ENCODE peak calls at places on chromosome 1, in ten cellular contexts. R, F, H, W, Z, A, K, J, S and D are unnamed samples.

GRCh38 chr1:93180723-93181613 is at the start of gene CCDC18:
- DNase-seq in Z (no peak), A (peak), F (no peak), R (peak), J (no peak), H (peak), W (peak), S (peak), K (no peak), D (no peak)

GRCh38 chr1:193408782-193409293 is 222.4 kb upstream of the B3GALT2 start:
- DNase-seq in Z (no peak), A (peak), S (no peak), J (peak), W (peak), K (peak), F (peak), H (no peak), R (no peak), D (no peak)

GRCh38 chr1:71804140-71804539 is 478.2 kb downstream of the NEGR1 start:
- DNase-seq in Z (no peak), K (no peak), H (no peak), W (no peak), R (no peak), A (no peak), F (peak), J (no peak), S (no peak), D (peak)

GRCh38 chr1:219805191-219805590 is 123.2 kb downstream of the SLC30A10 start:
- DNase-seq in W (no peak), K (no peak), A (no peak), R (no peak), J (no peak), H (peak), F (no peak), Z (no peak), S (no peak), D (peak)

GRCh38 chr1:204498980-204499379 is 4.4 kb upstream of the PIK3C2B start:
- DNase-seq in H (no peak), F (no peak), A (no peak), J (no peak), S (no peak), Z (no peak), K (no peak), R (no peak), W (no peak), D (no peak)

GRCh38 chr1:243735457-243735856 is 114.6 kb downstream of the AKT3 start:
- DNase-seq in F (no peak), H (no peak), S (no peak), J (no peak), A (no peak), R (no peak), Z (no peak), K (no peak), W (no peak), D (no peak)

GRCh38 chr1:55943721-55944435 is 635.5 kb downstream of the PLPP3 start:
- DNase-seq in K (no peak), A (no peak), H (no peak), R (no peak), Z (no peak), S (no peak), F (no peak), W (no peak), J (no peak), D (no peak)

GRCh38 chr1:226406401-226406881 is 1.5 kb downstream of the PARP1 start:
- DNase-seq in W (no peak), K (no peak), H (peak), R (peak), S (no peak), F (no peak), J (no peak), A (peak), Z (no peak), D (peak)

GRCh38 chr1:37808369-37809319 is 636 bp upstream of the YRDC start:
- DNase-seq in H (peak), R (no peak), A (peak), W (peak), F (peak), K (peak), S (peak), J (peak), Z (peak), D (peak)

GRCh38 chr1:109484519-109484975 is 842 bp downstream of the ATXN7L2 start:
- DNase-seq in J (no peak), S (no peak), H (peak), W (no peak), R (no peak), A (peak), Z (no peak), K (no peak), F (no peak), D (peak)

GRCh38 chr1:209689484-209689883 is 14.3 kb downstream of the G0S2 start:
- DNase-seq in A (no peak), J (no peak), H (peak), K (no peak), S (no peak), Z (no peak), R (no peak), F (no peak), W (no peak), D (peak)

GRCh38 chr1:218705911-218706893 is 361.1 kb downstream of the TGFB2 start:
- DNase-seq in F (no peak), W (peak), A (peak), Z (no peak), S (no peak), R (peak), J (no peak), K (no peak), H (no peak), D (no peak)

GRCh38 chr1:35835398-35835797 is 27.6 kb downstream of the AGO4 start:
- DNase-seq in A (no peak), Z (no peak), J (no peak), R (no peak), F (no peak), H (peak), W (no peak), S (no peak), K (no peak), D (peak)

GRCh38 chr1:53057134-53057533 is 4.9 kb upstream of the PODN start:
- DNase-seq in R (no peak), W (no peak), K (no peak), S (no peak), Z (no peak), A (no peak), H (peak), J (no peak), F (no peak), D (peak)

GRCh38 chr1:239457491-239458488 is 71.4 kb downstream of the CHRM3 start:
- DNase-seq in H (no peak), F (no peak), J (no peak), W (no peak), K (no peak), Z (no peak), R (no peak), S (no peak), A (no peak), D (no peak)

GRCh38 chr1:155816351-155816750 is 40.7 kb downstream of the GON4L start:
- DNase-seq in H (no peak), R (no peak), F (no peak), S (no peak), A (no peak), K (no peak), J (no peak), W (no peak), Z (no peak), D (no peak)

GRCh38 chr1:189117072-189117770 is 1360.4 kb downstream of the BRINP3 start:
- DNase-seq in K (no peak), F (no peak), W (no peak), S (no peak), J (no peak), Z (no peak), H (no peak), R (no peak), A (no peak), D (no peak)

GRCh38 chr1:184160942-184161698 is 109.6 kb downstream of the TSEN15 start:
- DNase-seq in R (no peak), S (no peak), J (no peak), Z (no peak), F (no peak), A (peak), W (peak), K (no peak), H (no peak), D (no peak)

GRCh38 chr1:246181244-246181643 is 325.8 kb downstream of the SMYD3 start:
- DNase-seq in H (no peak), J (no peak), K (no peak), F (no peak), R (no peak), Z (no peak), A (no peak), S (no peak), W (no peak), D (peak)

GRCh38 chr1:96980448-96980847 is 258.9 kb downstream of the PTBP2 start:
- DNase-seq in S (no peak), H (no peak), A (no peak), K (no peak), F (no peak), W (no peak), J (no peak), Z (no peak), R (no peak), D (peak)

GRCh38 chr1:192702212-192702993 is 66.5 kb downstream of the RGS13 start:
- DNase-seq in A (peak), W (peak), Z (no peak), R (peak), K (no peak), J (no peak), F (no peak), H (no peak), S (no peak), D (no peak)

GRCh38 chr1:67213164-67213563 is 46.9 kb downstream of the IL23R start:
- DNase-seq in R (peak), Z (no peak), H (peak), A (peak), W (peak), K (no peak), J (no peak), S (peak), F (no peak), D (peak)